ENCODE peak calls at places on chromosomes 12 and 14, in nine cellular contexts. Q is PC-3, D is SK-N-SH, J is HepG2, B is GM23248, C is fibroblast of lung, E is GM23338, G is neural progenitor cell, V is K562. P is an unnamed sample. For H4K20me1, the result is how much of the 10 kb centered on the place peaks cover.

GRCh38 chr12:53102883-53103807 is at the start of gene SOAT2:
- DNase-seq in Q (no peak), D (no peak), J (peak), B (no peak), C (no peak), E (no peak), G (no peak), V (peak), P (no peak)

GRCh38 chr14:75842624-75843023 is 139.2 kb downstream of the TGFB3 start:
- DNase-seq in Q (no peak), D (peak), J (no peak), B (peak), C (no peak), E (no peak), G (no peak), V (no peak), P (no peak)

GRCh38 chr14:99351166-99352007 is 79.4 kb upstream of the BCL11B start:
- DNase-seq in Q (no peak), D (no peak), J (no peak), B (peak), C (no peak), E (peak), G (no peak), V (no peak), P (no peak)

GRCh38 chr12:101715045-101715444 is 17.6 kb downstream of the CHPT1 start:
- DNase-seq in Q (no peak), D (no peak), J (no peak), B (no peak), C (no peak), E (no peak), G (no peak), V (no peak), P (no peak)

GRCh38 chr14:35402323-35403084 is 2.0 kb downstream of the NFKBIA start:
- DNase-seq in Q (no peak), D (no peak), J (no peak), B (peak), C (no peak), E (no peak), G (no peak), V (no peak), P (no peak)

GRCh38 chr14:47044841-47045240 is 393.3 kb upstream of the RPL10L start:
- DNase-seq in Q (peak), D (no peak), J (no peak), B (no peak), C (no peak), E (peak), G (peak), V (no peak), P (no peak)

GRCh38 chr14:85060116-85060515 is 469.8 kb upstream of the FLRT2 start:
- DNase-seq in Q (no peak), D (no peak), J (no peak), B (peak), C (peak), E (no peak), G (no peak), V (no peak), P (no peak)

GRCh38 chr12:45948546-45948945 is 41.8 kb downstream of the SCAF11 start:
- DNase-seq in Q (no peak), D (no peak), J (no peak), B (no peak), C (no peak), E (no peak), G (no peak), V (no peak), P (no peak)

DNA sequence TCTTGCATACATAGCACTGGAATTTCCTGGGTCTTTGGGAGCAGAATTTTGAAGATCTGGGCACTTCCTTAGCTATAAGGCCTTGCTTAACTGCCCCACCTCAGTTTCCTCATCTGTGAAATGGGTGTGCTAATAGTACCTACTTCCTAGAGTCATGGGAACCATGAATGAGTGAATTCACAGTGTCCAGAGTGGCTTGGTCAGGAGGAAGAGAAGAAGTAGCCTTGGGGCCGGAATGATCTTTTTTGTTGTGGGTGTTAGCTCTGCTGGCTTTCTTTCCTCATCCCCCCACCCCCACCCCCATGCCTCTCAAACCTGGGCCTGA is 2.4 kb downstream of the SH2B3 start:
- DNase-seq in Q (no peak), D (no peak), J (no peak), B (peak), C (no peak), E (no peak), G (no peak), V (no peak), P (no peak)
- H4K20me1 ChIP-seq in Q (under half), D (under half), J (under half), B (under half), C (under half), E (under half), G (under half), V (under half), P (under half)

GRCh38 chr14:61927521-61927920 is 165.3 kb downstream of the SNAPC1 start:
- DNase-seq in Q (peak), D (no peak), J (no peak), B (peak), C (peak), E (peak), G (peak), V (no peak), P (peak)

GRCh38 chr14:61928300-61928699 is 166.1 kb downstream of the SNAPC1 start:
- DNase-seq in Q (peak), D (no peak), J (no peak), B (no peak), C (no peak), E (no peak), G (no peak), V (no peak), P (no peak)

GRCh38 chr14:61927015-61927414 is 164.8 kb downstream of the SNAPC1 start:
- DNase-seq in Q (peak), D (no peak), J (no peak), B (peak), C (no peak), E (no peak), G (no peak), V (no peak), P (peak)

GRCh38 chr14:61925043-61925442 is 162.8 kb downstream of the SNAPC1 start:
- DNase-seq in Q (peak), D (no peak), J (peak), B (peak), C (peak), E (peak), G (peak), V (no peak), P (no peak)

DNA sequence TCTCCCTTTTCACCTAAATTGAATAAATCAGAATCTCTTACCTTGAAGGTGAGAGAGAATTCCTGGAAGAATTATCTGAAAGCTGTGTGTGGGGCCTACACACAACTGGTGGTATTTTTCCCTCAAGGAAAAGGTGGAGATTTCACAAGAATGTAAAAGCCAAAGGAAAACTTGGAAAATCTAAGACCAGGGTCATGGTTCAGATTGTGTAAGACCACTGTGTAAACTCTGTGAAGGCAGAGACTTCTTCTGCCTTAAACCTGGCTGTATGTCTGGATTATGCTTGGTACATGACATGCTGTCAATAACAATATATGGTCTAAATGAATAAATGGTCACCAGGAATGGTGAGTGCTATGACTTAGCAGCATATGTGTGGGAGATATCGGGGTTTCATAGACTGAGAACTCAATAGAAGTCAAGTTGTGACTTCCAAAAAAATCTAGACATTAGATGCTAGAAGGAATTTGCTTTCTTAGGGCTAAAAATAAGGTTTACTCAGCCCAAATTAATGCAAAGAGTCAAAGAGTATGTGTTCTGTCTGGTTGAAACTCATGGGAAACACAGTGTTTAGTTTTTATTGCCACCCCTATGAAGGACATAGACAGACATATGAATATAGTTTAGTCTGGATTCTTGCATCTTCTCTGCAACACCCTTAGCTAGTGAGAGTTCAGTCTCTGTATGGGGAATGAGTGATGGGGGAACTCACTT is 163.7 kb downstream of the SNAPC1 start:
- DNase-seq in Q (no peak), D (no peak), J (no peak), B (peak), C (peak), E (no peak), G (no peak), V (no peak), P (no peak)
- H3K27ac ChIP-seq in Q (peak), D (no peak), J (no peak), B (peak), C (no peak), E (no peak), G (no peak), V (no peak), P (peak)

GRCh38 chr12:104456417-104456949 is at the start of gene CHST11:
- DNase-seq in Q (peak), D (peak), J (no peak), B (peak), C (peak), E (peak), G (peak), V (peak), P (peak)
- H4K20me1 ChIP-seq in Q (under half), D (under half), J (under half), B (under half), C (under half), E (under half), G (under half), V (under half), P (under half)

DNA sequence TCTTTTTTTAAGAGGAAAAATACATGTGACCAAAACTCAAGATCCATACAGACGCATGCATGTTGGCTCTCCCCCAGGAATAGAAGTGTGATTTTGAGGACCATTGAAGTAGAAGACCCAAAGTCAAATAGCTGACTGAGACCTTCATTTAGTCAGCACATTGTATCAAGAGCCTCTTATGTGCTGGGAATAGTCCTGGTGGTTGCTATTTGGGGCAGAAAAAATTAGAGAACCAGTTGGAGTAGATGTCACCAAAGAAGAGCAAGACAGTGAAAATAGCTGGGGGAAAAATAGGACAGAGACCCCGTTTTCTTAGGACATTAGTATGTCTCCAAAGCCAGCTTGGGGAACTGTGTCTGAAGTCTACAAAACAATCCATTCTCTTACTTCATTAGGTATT is 93.6 kb downstream of the PELI2 start:
- DNase-seq in Q (no peak), D (no peak), J (no peak), B (no peak), C (no peak), E (no peak), G (no peak), V (no peak), P (no peak)
- H3K27ac ChIP-seq in Q (no peak), D (no peak), J (no peak), B (no peak), C (no peak), E (no peak), G (no peak), V (no peak), P (no peak)

P was measured in PC-9.